ENCODE peak calls at places on chromosome 22, in ten cellular contexts. M is heart right ventricle; Q is fibroblast of mammary gland; L is WTC11; Y is stimulated activated naive CD8-positive, alpha-beta T cell treated with anti-CD3 and anti-CD28 coated beads, Interleukin-15, Interleukin-2, amounts not matched to agents 100 U/mL and 50 U/mL, for 24 hours; Z is mucosa of gallbladder; E is foreskin keratinocyte; D is EH; G is lung; S is upper lobe of right lung. K is an unnamed sample.

GRCh38 chr22:31104869-31105268 is 2.5 kb downstream of the SELENOM start:
- DNase-seq in M (peak), Q (peak), L (peak), Y (no peak), Z (no peak), E (no peak), D (no peak), G (no peak), S (no peak), K (no peak)

GRCh38 chr22:28002181-28002700 is 83.2 kb upstream of the PITPNB start:
- DNase-seq in M (no peak), Q (peak), L (no peak), Y (no peak), Z (no peak), E (no peak), D (peak), G (no peak), S (no peak), K (peak)

GRCh38 chr22:46774456-46775363 is 12.3 kb downstream of the TBC1D22A start:
- DNase-seq in M (no peak), Q (no peak), L (no peak), Y (peak), Z (no peak), E (no peak), D (no peak), G (no peak), S (no peak), K (no peak)

GRCh38 chr22:48821346-48822186 is 1006.1 kb downstream of the BRD1 start:
- DNase-seq in M (no peak), Q (no peak), L (no peak), Y (no peak), Z (no peak), E (no peak), D (no peak), G (no peak), S (no peak), K (no peak)

GRCh38 chr22:36113121-36113520 is 47.4 kb downstream of the APOL3 start:
- DNase-seq in M (no peak), Q (no peak), L (no peak), Y (no peak), Z (no peak), E (no peak), D (no peak), G (no peak), S (no peak), K (no peak)

GRCh38 chr22:27504854-27505253 is 296.7 kb downstream of the MN1 start:
- DNase-seq in M (no peak), Q (peak), L (no peak), Y (no peak), Z (no peak), E (no peak), D (peak), G (no peak), S (no peak), K (no peak)

GRCh38 chr22:48902001-48902869 is 925.4 kb downstream of the BRD1 start:
- DNase-seq in M (no peak), Q (no peak), L (no peak), Y (no peak), Z (no peak), E (no peak), D (no peak), G (no peak), S (peak), K (no peak)

GRCh38 chr22:32558681-32559355 is 84.2 kb downstream of the FBXO7 start:
- DNase-seq in M (no peak), Q (peak), L (no peak), Y (peak), Z (peak), E (peak), D (peak), G (peak), S (no peak), K (peak)

GRCh38 chr22:39535302-39535805 is 2.8 kb upstream of the RPS19BP1 start:
- DNase-seq in M (no peak), Q (no peak), L (peak), Y (no peak), Z (no peak), E (no peak), D (no peak), G (no peak), S (no peak), K (no peak)

GRCh38 chr22:37566329-37566837 is 6.1 kb downstream of the CDC42EP1 start:
- DNase-seq in M (no peak), Q (no peak), L (no peak), Y (peak), Z (no peak), E (no peak), D (no peak), G (no peak), S (peak), K (no peak)

GRCh38 chr22:50469377-50470305 is 5.2 kb downstream of the SBF1 start:
- DNase-seq in M (no peak), Q (peak), L (peak), Y (peak), Z (peak), E (peak), D (peak), G (peak), S (peak), K (no peak)

GRCh38 chr22:27412866-27413445 is 388.6 kb downstream of the MN1 start:
- DNase-seq in M (no peak), Q (no peak), L (no peak), Y (no peak), Z (no peak), E (peak), D (peak), G (no peak), S (no peak), K (no peak)

GRCh38 chr22:47835726-47836125 is 1073.3 kb downstream of the TBC1D22A start:
- DNase-seq in M (no peak), Q (peak), L (no peak), Y (no peak), Z (no peak), E (peak), D (peak), G (no peak), S (no peak), K (peak)

GRCh38 chr22:28230682-28231081 is 311.6 kb upstream of the PITPNB start:
- DNase-seq in M (no peak), Q (peak), L (no peak), Y (no peak), Z (no peak), E (no peak), D (peak), G (no peak), S (no peak), K (no peak)

GRCh38 chr22:20402960-20403778 is 9.2 kb downstream of the ZNF74 start:
- DNase-seq in M (no peak), Q (no peak), L (no peak), Y (no peak), Z (no peak), E (no peak), D (no peak), G (no peak), S (no peak), K (no peak)

GRCh38 chr22:47320560-47320959 is 558.1 kb downstream of the TBC1D22A start:
- DNase-seq in M (no peak), Q (no peak), L (no peak), Y (no peak), Z (no peak), E (no peak), D (no peak), G (no peak), S (no peak), K (no peak)

GRCh38 chr22:28917747-28918543 is 34.6 kb downstream of the ZNRF3 start:
- DNase-seq in M (peak), Q (peak), L (no peak), Y (no peak), Z (no peak), E (peak), D (peak), G (peak), S (peak), K (no peak)

GRCh38 chr22:45548991-45549736 is 46.5 kb downstream of the FBLN1 start:
- DNase-seq in M (no peak), Q (peak), L (no peak), Y (no peak), Z (peak), E (peak), D (peak), G (no peak), S (no peak), K (peak)

GRCh38 chr22:40218152-40218551 is 40.4 kb downstream of the TNRC6B start:
- DNase-seq in M (no peak), Q (no peak), L (no peak), Y (no peak), Z (no peak), E (no peak), D (no peak), G (no peak), S (no peak), K (no peak)

GRCh38 chr22:43782448-43782847 is 29.7 kb downstream of the EFCAB6 start:
- DNase-seq in M (no peak), Q (no peak), L (no peak), Y (no peak), Z (no peak), E (no peak), D (no peak), G (no peak), S (no peak), K (no peak)

GRCh38 chr22:48743601-48744282 is 1083.9 kb downstream of the BRD1 start:
- DNase-seq in M (no peak), Q (no peak), L (no peak), Y (no peak), Z (no peak), E (no peak), D (no peak), G (no peak), S (no peak), K (no peak)

GRCh38 chr22:36461665-36462474 is 19.6 kb downstream of the TXN2 start:
- DNase-seq in M (no peak), Q (peak), L (no peak), Y (no peak), Z (peak), E (peak), D (peak), G (peak), S (peak), K (peak)

GRCh38 chr22:40345801-40346177 is 511 bp upstream of the ADSL start:
- DNase-seq in M (peak), Q (peak), L (peak), Y (peak), Z (no peak), E (no peak), D (peak), G (peak), S (peak), K (peak)

GRCh38 chr22:30285176-30285845 is 4.0 kb downstream of the CASTOR1 start:
- DNase-seq in M (no peak), Q (no peak), L (no peak), Y (no peak), Z (no peak), E (no peak), D (no peak), G (no peak), S (no peak), K (no peak)

GRCh38 chr22:49488943-49489342 is 338.7 kb downstream of the BRD1 start:
- DNase-seq in M (no peak), Q (no peak), L (no peak), Y (no peak), Z (no peak), E (no peak), D (no peak), G (no peak), S (no peak), K (no peak)

GRCh38 chr22:29733362-29734322 is 13.8 kb downstream of the CABP7 start:
- DNase-seq in M (no peak), Q (peak), L (no peak), Y (no peak), Z (no peak), E (peak), D (no peak), G (no peak), S (peak), K (no peak)

GRCh38 chr22:19703869-19704268 is 10.4 kb upstream of the SEPTIN5 start:
- DNase-seq in M (no peak), Q (no peak), L (peak), Y (no peak), Z (no peak), E (no peak), D (no peak), G (no peak), S (peak), K (no peak)

K was measured in AG20443.